ENCODE peak calls at places on chromosome 9, in seven cellular contexts. W is CD4-positive, alpha-beta T cell; N is PC-3; D is pancreas; M is fibroblast of mammary gland; I is glutamatergic neuron; F is GM12864. Z is an unnamed sample.

GRCh38 chr9:130493021-130493420 is 48.3 kb downstream of the ASS1 start:
- DNase-seq in W (no peak), N (no peak), D (no peak), M (no peak), I (no peak), F (no peak), Z (no peak)

GRCh38 chr9:116633444-116633843 is 53.7 kb upstream of the TRIM32 start:
- DNase-seq in W (no peak), N (no peak), D (no peak), M (peak), I (no peak), F (no peak), Z (no peak)

GRCh38 chr9:119963798-119964372 is 594.6 kb upstream of the BRINP1 start:
- DNase-seq in W (no peak), N (peak), D (no peak), M (peak), I (no peak), F (no peak), Z (no peak)

GRCh38 chr9:14585730-14586473 is 107.3 kb downstream of the ZDHHC21 start:
- DNase-seq in W (no peak), N (no peak), D (no peak), M (no peak), I (no peak), F (peak), Z (no peak)

GRCh38 chr9:129250786-129251185 is 72.7 kb upstream of the IER5L start:
- DNase-seq in W (no peak), N (peak), D (no peak), M (peak), I (no peak), F (no peak), Z (no peak)

GRCh38 chr9:2838356-2838983 is 5.4 kb downstream of the PUM3 start:
- DNase-seq in W (no peak), N (no peak), D (no peak), M (peak), I (no peak), F (no peak), Z (no peak)

GRCh38 chr9:105039180-105039799 is 111.3 kb upstream of the ABCA1 start:
- DNase-seq in W (no peak), N (no peak), D (no peak), M (no peak), I (no peak), F (no peak), Z (no peak)

GRCh38 chr9:130260816-130261765 is 4.5 kb upstream of the HMCN2 start:
- DNase-seq in W (no peak), N (no peak), D (no peak), M (no peak), I (no peak), F (no peak), Z (no peak)

GRCh38 chr9:93667627-93668026 is 91.2 kb downstream of the PHF2 start:
- DNase-seq in W (no peak), N (no peak), D (no peak), M (no peak), I (peak), F (no peak), Z (no peak)

DNA sequence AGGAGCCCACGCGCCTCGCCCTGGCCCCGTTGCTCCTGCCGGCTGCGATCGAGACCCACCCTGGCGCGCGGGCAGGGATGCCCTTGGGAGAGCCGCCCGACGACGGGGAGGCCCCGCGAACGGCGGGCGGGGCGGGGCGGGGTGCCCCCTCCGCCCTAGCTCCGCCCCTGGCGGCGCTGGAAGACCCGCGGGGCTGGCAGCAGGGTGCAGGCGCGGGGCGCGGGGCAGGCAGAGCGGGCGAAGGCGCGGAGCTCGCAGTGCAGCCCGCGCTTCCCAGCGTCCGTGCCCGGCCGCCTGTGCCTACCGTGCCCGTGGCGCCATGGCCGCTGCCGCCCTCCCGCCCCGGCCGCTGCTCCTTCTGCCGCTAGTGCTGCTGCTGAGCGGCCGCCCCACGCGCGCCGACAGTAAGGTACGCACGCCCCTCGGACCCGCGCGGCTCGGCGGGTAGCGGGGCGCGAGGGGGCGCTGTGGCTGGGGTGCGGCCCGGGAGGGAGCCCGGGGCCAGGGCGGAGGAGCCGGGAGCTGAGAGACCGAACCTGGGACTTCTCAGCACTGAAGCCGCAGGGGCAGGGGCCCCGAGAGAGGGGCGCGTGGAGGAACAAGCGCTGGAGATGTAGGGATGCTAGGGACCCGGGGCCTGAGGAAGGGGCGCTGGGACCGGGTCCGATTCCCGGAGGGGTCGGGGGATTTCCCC is at the start of gene OLFML2A:
- DNase-seq in W (no peak), N (peak), D (no peak), M (peak), I (peak), F (no peak), Z (no peak)
- TF ChIP-seq CTCF in W (no peak), N (peak), D (peak), M (no peak), I (peak), F (peak), Z (peak)

GRCh38 chr9:95078934-95079333 is 238.6 kb downstream of the FANCC start:
- DNase-seq in W (no peak), N (no peak), D (no peak), M (no peak), I (no peak), F (no peak), Z (no peak)
- TF ChIP-seq CTCF in W (no peak), N (no peak), D (no peak), M (no peak), I (no peak), F (no peak), Z (no peak)

DNA sequence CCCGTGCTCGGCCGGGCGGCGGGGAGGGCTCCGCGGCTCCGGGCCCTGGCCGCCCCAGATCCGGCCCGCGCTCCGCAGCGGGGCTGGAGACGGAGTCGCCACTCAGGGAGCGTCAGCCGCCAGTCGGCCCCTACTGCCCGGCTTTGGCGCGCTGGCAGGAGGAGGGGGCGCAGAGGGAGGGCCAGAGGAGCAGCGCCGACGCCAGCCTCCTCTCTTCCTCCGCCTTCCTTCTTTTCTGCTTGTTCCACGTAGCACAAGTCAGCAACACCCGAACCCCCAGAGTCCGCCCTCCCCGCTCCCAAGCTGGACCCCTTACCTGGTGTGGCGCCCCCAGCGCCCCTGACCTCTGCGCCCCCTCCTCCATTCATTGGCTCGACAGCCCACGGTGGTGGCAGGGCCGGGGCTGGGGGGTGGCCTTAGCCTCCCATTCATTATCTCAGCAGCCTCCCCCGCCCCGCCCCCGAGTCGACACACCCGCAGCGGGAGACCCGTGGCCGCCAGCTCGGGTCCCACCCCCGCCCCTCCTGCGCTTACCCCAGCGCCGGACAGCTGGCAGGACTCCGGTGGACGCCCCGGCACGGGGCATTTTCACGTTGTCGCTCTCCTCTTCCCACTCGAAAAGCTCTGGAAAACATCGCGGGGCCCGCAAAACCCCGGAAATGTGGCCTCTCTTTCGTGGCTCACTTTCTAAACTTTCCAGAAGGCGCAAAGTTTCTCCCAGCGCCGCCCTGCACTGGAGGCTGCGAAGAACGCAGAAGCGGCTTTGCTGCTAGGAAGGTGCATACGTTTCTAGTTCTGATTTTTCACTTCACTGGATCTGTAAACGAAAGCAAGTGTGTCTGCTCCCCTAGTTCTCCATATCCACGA is at the start of gene LPAR1:
- DNase-seq in W (no peak), N (peak), D (peak), M (peak), I (peak), F (no peak), Z (peak)
- TF ChIP-seq CTCF in W (no peak), N (no peak), D (no peak), M (no peak), I (no peak), F (no peak), Z (no peak)

GRCh38 chr9:133563286-133564213 is 29.0 kb downstream of the ADAMTSL2 start:
- DNase-seq in W (no peak), N (peak), D (no peak), M (no peak), I (peak), F (no peak), Z (no peak)
- TF ChIP-seq CTCF in W (no peak), N (no peak), D (no peak), M (no peak), I (no peak), F (no peak), Z (no peak)

GRCh38 chr9:36868591-36869282 is 165.3 kb downstream of the PAX5 start:
- DNase-seq in W (no peak), N (no peak), D (no peak), M (no peak), I (no peak), F (no peak), Z (no peak)

GRCh38 chr9:36865731-36866635 is 168.1 kb downstream of the PAX5 start:
- DNase-seq in W (no peak), N (no peak), D (no peak), M (no peak), I (no peak), F (no peak), Z (no peak)

GRCh38 chr9:36867672-36868471 is 166.2 kb downstream of the PAX5 start:
- DNase-seq in W (no peak), N (no peak), D (peak), M (no peak), I (no peak), F (no peak), Z (no peak)

GRCh38 chr9:36866840-36867239 is 167.2 kb downstream of the PAX5 start:
- DNase-seq in W (no peak), N (no peak), D (no peak), M (no peak), I (no peak), F (no peak), Z (no peak)

GRCh38 chr9:36867241-36867640 is 166.8 kb downstream of the PAX5 start:
- DNase-seq in W (no peak), N (no peak), D (no peak), M (no peak), I (no peak), F (no peak), Z (no peak)
- TF ChIP-seq CTCF in W (no peak), N (no peak), D (no peak), M (no peak), I (no peak), F (no peak), Z (no peak)

GRCh38 chr9:84419203-84419602 is 78.6 kb upstream of the SLC28A3 start:
- DNase-seq in W (no peak), N (no peak), D (no peak), M (no peak), I (no peak), F (no peak), Z (no peak)
- TF ChIP-seq CTCF in W (no peak), N (peak), D (no peak), M (no peak), I (no peak), F (no peak), Z (peak)

GRCh38 chr9:91943876-91944470 is 6.1 kb downstream of the ROR2 start:
- DNase-seq in W (no peak), N (no peak), D (no peak), M (peak), I (no peak), F (no peak), Z (no peak)
- TF ChIP-seq CTCF in W (no peak), N (no peak), D (no peak), M (no peak), I (no peak), F (no peak), Z (no peak)

Z was measured in CD14-positive monocyte.